ENCODE peak calls at places on chromosomes 3 and 15, in seven cellular contexts. M, H, Z, F, B, U and E are unnamed samples.

GRCh38 chr3:62259924-62260323 is 113.4 kb downstream of the FEZF2 start:
- DNase-seq in M (no peak), H (no peak), Z (no peak), F (no peak), B (no peak), U (no peak), E (no peak)

GRCh38 chr15:74167891-74168331 is 5.6 kb upstream of the ISLR start:
- DNase-seq in M (no peak), H (no peak), Z (no peak), F (no peak), B (no peak), U (no peak), E (no peak)

GRCh38 chr3:148727242-148727641 is 29.5 kb downstream of the AGTR1 start:
- DNase-seq in M (peak), H (no peak), Z (no peak), F (peak), B (no peak), U (peak), E (peak)

GRCh38 chr3:10933958-10934481 is 58.5 kb upstream of the SLC6A1 start:
- DNase-seq in M (no peak), H (no peak), Z (no peak), F (no peak), B (no peak), U (no peak), E (no peak)

GRCh38 chr15:68187559-68187958 is 17.6 kb downstream of the CALML4 start:
- DNase-seq in M (peak), H (no peak), Z (no peak), F (no peak), B (no peak), U (no peak), E (no peak)

GRCh38 chr3:154844863-154845262 is 235.3 kb upstream of the MME start:
- DNase-seq in M (no peak), H (no peak), Z (no peak), F (no peak), B (no peak), U (no peak), E (no peak)

GRCh38 chr3:129000742-129001100 is 383 bp upstream of the EFCC1 start:
- DNase-seq in M (no peak), H (no peak), Z (no peak), F (no peak), B (no peak), U (no peak), E (no peak)

GRCh38 chr15:43287254-43287653 is 20.5 kb upstream of the TGM5 start:
- DNase-seq in M (no peak), H (no peak), Z (no peak), F (no peak), B (no peak), U (no peak), E (no peak)

GRCh38 chr3:59064276-59064675 is 14.5 kb upstream of the CFAP20DC start:
- DNase-seq in M (no peak), H (no peak), Z (no peak), F (no peak), B (no peak), U (peak), E (no peak)

GRCh38 chr3:123141276-123141675 is 60.5 kb upstream of the SEC22A start:
- DNase-seq in M (no peak), H (no peak), Z (no peak), F (no peak), B (no peak), U (no peak), E (no peak)

DNA sequence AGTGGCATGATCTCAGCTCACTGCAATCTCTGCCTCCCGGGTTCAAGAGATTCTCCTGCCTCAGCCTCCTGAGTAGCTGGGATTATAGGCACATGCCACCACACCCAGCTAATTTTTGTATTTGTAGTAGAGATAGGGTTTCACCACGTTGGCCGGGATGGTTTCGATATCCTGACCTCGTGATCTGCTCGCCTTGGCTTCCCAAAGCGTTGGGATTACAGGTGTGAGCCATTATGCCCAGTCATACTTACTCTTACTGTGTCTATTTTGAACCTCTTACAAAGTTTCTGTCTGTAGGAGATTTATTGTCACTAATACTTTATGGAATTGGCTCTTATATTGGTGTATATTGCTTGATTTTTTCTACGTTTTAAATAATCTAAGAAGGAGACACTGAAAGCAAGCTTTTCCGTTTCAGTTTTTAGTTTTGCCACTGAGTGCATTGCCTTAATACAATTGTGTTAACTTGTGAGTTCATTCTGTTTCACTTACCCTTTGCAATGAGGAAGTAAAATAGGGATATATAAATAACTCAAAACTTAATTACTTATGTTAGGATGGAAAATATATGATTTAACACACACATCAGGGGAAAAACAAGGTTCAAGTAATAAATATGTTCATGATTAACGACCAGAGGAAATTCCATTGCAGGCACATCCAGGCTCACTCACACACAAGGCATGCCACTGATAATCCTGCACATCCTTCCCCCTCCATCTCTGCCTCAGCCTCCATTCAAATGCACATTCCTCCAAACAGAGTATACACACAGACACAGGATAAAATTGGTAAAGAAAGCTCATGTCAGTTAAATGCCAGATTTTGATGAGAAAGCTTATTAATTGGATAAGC is 279.3 kb upstream of the RASGRP1 start:
- DNase-seq in M (no peak), H (no peak), Z (no peak), F (no peak), B (no peak), U (no peak), E (no peak)
- TF ChIP-seq TAF1 in M (no peak), H (no peak), Z (no peak), F (no peak), B (no peak), U (no peak), E (no peak)

GRCh38 chr15:40049076-40049475 is 10.1 kb upstream of the SRP14 start:
- DNase-seq in M (no peak), H (no peak), Z (no peak), F (no peak), B (no peak), U (no peak), E (no peak)

GRCh38 chr15:40046721-40047412 is 7.9 kb upstream of the SRP14 start:
- DNase-seq in M (no peak), H (no peak), Z (no peak), F (no peak), B (no peak), U (peak), E (no peak)

GRCh38 chr15:40048155-40048792 is 9.3 kb upstream of the SRP14 start:
- DNase-seq in M (no peak), H (no peak), Z (no peak), F (no peak), B (no peak), U (peak), E (no peak)

GRCh38 chr15:40045572-40046217 is 6.7 kb upstream of the SRP14 start:
- DNase-seq in M (no peak), H (no peak), Z (no peak), F (no peak), B (no peak), U (peak), E (no peak)

DNA sequence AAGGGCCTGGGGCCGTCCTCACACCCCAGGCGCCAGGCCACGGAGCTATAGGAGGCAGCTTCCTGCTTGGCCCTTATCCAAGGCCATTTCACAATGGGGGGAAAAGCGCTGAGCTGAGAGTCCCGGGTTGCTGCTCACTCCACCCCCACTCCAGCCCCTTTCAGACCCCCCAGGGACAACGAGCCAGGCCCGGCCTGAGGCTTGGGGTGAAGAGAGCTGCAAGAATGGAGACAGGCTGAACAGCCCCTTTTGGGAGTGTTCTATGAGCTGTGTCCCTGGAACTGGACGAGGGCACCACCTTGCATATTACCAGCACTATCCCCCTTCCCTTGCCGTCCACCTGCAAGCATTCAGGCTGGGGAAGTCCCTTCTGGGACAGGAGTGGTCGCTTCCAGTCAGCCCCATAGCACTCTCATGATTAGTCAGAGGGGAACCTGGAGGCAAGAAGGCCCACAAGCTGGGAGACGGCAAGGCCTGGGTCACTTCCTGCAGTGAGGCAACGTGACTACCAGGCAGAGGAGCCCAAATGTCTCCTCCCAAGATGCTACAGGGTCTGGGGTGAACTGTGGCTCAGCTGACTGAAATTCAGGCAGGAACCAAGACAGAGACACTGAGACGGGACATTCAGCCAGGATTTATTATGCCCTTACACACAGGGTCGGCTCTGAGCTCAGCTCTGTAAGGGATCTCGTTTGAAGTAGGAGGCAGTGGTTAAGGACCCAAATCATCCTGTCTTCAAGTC is 8.6 kb upstream of the SRP14 start:
- DNase-seq in M (no peak), H (peak), Z (peak), F (no peak), B (no peak), U (peak), E (no peak)
- TF ChIP-seq POLR2AphosphoS5 in M (no peak), H (no peak), Z (no peak), F (no peak), B (no peak), U (no peak), E (no peak)

DNA sequence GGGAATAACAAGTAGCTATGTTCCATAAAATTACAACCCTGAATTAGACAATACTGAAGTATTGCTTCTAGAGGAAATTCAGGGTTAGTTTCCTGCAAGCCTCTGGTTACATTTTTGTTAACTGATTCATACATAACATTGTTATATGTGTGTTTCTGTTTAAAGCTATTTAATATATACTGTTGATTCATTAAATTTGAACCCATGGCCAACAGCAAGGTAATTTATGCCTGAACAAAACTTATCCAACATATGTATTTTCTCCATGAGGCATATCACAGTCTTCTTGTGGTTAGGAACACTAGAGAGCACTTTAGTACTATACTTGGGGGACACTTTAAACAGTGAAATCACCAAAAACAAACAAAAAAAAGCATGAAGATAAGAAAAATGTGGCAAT is 47.7 kb upstream of the PTX3 start:
- DNase-seq in M (no peak), H (no peak), Z (no peak), F (no peak), B (no peak), U (no peak), E (no peak)
- TF ChIP-seq TAF1 in M (no peak), H (no peak), Z (no peak), F (no peak), B (no peak), U (no peak), E (no peak)

GRCh38 chr3:182816181-182816580 is 22.9 kb downstream of the ATP11B start:
- DNase-seq in M (no peak), H (no peak), Z (no peak), F (no peak), B (no peak), U (no peak), E (no peak)

GRCh38 chr3:182814419-182815160 is 21.3 kb downstream of the ATP11B start:
- DNase-seq in M (no peak), H (no peak), Z (no peak), F (no peak), B (no peak), U (no peak), E (no peak)

GRCh38 chr3:182818296-182818978 is 25.1 kb downstream of the ATP11B start:
- DNase-seq in M (no peak), H (no peak), Z (no peak), F (no peak), B (no peak), U (no peak), E (no peak)
- TF ChIP-seq POLR2AphosphoS5 in M (no peak), H (no peak), Z (no peak), F (no peak), B (no peak), U (no peak), E (no peak)

GRCh38 chr3:50226888-50227389 is 9.1 kb upstream of the GNAI2 start:
- DNase-seq in M (no peak), H (no peak), Z (no peak), F (no peak), B (no peak), U (no peak), E (no peak)
- TF ChIP-seq TAF1 in M (no peak), H (no peak), Z (no peak), F (no peak), B (no peak), U (peak), E (no peak)

DNA sequence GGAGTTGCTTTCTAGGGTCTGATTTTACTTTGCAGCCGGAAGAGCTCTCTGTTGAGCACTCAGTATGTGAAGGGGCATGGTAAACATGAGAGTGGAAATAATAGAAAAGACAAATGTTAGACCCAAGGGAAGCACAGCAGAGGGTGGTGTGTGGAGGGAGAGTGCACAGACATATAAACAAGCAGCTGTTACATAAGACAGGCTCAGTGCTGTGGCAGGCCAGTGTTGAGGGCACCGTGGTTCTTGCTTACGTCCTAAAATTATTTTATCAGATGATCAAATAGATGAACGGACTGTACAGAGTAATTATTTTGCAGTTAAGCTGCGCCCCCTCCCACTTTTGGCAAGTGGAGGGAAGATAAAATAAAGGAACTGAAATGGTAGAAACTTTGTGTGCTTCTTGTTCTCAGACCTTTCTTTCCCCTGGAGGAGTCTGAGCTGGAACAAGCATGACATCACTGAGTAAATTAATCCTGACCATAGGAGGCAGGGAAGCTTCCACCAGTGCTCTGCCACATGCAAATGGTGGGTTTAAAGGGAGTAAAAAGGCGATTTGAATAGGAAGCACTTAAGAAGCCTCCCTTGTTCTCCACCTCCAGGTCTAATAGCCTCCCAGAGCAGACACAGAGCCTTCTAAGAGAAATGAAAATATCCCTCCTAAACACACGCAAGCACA is 205.6 kb downstream of the IL20RB start:
- DNase-seq in M (peak), H (no peak), Z (no peak), F (no peak), B (no peak), U (no peak), E (no peak)
- TF ChIP-seq POLR2AphosphoS5 in M (no peak), H (no peak), Z (no peak), F (no peak), B (no peak), U (no peak), E (no peak)

GRCh38 chr3:48011771-48012170 is 4.4 kb downstream of the MAP4 start:
- DNase-seq in M (no peak), H (no peak), Z (no peak), F (no peak), B (no peak), U (no peak), E (no peak)
- TF ChIP-seq TAF1 in M (no peak), H (no peak), Z (no peak), F (no peak), B (no peak), U (no peak), E (no peak)

DNA sequence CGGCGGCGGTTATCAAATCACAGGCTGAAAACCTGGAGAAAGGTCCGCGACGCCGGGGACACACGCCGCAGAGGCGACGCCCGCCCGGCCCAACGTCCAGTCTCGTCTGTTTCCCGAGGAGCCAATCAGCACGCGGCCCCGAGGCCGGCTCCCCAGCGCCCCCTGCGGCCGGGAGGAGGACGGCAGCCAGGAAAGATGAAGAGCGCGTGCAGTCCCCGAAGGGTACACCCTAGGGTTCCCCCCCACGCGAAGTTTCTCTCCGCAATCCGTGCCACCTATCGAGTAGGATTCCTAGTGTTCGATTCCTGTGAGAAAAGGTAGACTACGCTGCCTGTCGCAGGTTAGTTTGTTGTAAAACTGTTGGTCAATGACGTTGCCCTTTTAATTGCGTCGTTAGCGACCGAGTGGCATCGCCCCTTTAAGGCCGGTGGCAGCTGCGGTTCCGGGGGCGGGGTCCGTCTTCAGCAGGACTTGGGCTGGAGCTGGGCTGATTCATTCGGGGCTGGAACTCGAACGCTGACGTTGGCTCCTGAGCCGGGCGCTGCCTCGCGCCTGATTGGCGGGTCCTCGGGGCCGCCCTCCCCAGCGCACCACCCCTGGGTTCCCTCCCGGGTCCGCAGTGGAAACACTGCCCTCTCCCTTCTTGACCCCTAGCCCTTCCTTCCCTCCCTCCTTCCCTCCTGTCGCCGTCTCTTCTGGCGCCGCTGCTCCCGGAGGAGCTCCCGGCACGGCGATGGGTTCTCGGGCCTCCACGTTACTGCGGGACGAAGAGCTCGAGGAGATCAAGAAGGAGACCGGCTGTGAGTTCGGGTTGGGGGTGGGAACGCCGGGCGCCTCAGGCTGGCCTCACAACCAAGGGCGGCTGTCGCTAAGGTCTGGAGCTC is at the start of the genes CHP1 and EXD1:
- DNase-seq in M (peak), H (peak), Z (peak), F (peak), B (peak), U (peak), E (peak)
- TF ChIP-seq POLR2AphosphoS5 in M (peak), H (peak), Z (peak), F (peak), B (peak), U (peak), E (no peak)

GRCh38 chr15:90286678-90287077 is 21.2 kb downstream of the NGRN start:
- DNase-seq in M (peak), H (no peak), Z (no peak), F (peak), B (no peak), U (no peak), E (no peak)
- TF ChIP-seq TAF1 in M (no peak), H (no peak), Z (no peak), F (no peak), B (no peak), U (no peak), E (no peak)